ENCODE peak calls at places on chromosomes 11 and 22, in nine cellular contexts. P is stomach; U is OCI-LY7; H is Panc1; D is IMR-90; J is brain microvascular endothelial cell; F is CD4-positive, alpha-beta T cell; T is astrocyte; A is heart left ventricle. Y is an unnamed sample.

GRCh38 chr22:40251106-40251505 is 73.4 kb downstream of the TNRC6B start:
- DNase-seq in P (no peak), U (no peak), H (no peak), D (no peak), J (no peak), F (no peak), T (peak; percentile 47), A (no peak), Y (no peak)

GRCh38 chr22:22109693-22110466 is 127.3 kb upstream of the TOP3B start:
- DNase-seq in P (no peak), U (peak; percentile 52), H (no peak), D (no peak), J (no peak), F (no peak), T (no peak), A (no peak), Y (no peak)

GRCh38 chr22:49214976-49215375 is 612.7 kb downstream of the BRD1 start:
- DNase-seq in P (peak; percentile 11), U (no peak), H (no peak), D (no peak), J (no peak), F (no peak), T (no peak), A (peak; percentile 24), Y (no peak)

GRCh38 chr11:7668911-7669310 is 4.4 kb downstream of the CYB5R2 start:
- DNase-seq in P (no peak), U (no peak), H (no peak), D (no peak), J (no peak), F (no peak), T (no peak), A (no peak), Y (no peak)

GRCh38 chr22:42418811-42419243 is 13.4 kb downstream of the NFAM1 start:
- DNase-seq in P (no peak), U (no peak), H (no peak), D (no peak), J (no peak), F (no peak), T (no peak), A (no peak), Y (no peak)

GRCh38 chr22:46053563-46054090 is 76.7 kb upstream of the WNT7B start:
- DNase-seq in P (peak; percentile 84), U (peak; percentile 56), H (no peak), D (peak; percentile 38), J (no peak), F (peak; percentile 53), T (peak; percentile 32), A (peak; percentile 91), Y (peak; percentile 79)

GRCh38 chr22:21000215-21000986 is 1.5 kb downstream of the THAP7 start:
- DNase-seq in P (no peak), U (no peak), H (no peak), D (no peak), J (no peak), F (no peak), T (no peak), A (no peak), Y (no peak)

GRCh38 chr11:48034926-48035876 is 54.8 kb downstream of the PTPRJ start:
- DNase-seq in P (peak; percentile 40), U (no peak), H (no peak), D (no peak), J (no peak), F (no peak), T (no peak), A (no peak), Y (no peak)

GRCh38 chr22:21690401-21690801 is 24.6 kb downstream of the PPIL2 start:
- DNase-seq in P (no peak), U (no peak), H (no peak), D (no peak), J (no peak), F (no peak), T (no peak), A (no peak), Y (no peak)

GRCh38 chr11:118060879-118061278 is 16.0 kb upstream of the TMPRSS4 start:
- DNase-seq in P (no peak), U (no peak), H (no peak), D (no peak), J (no peak), F (no peak), T (no peak), A (no peak), Y (no peak)

GRCh38 chr11:72195921-72196320 is 4.0 kb downstream of the FOLR1 start:
- DNase-seq in P (no peak), U (no peak), H (no peak), D (no peak), J (no peak), F (no peak), T (no peak), A (no peak), Y (no peak)

DNA sequence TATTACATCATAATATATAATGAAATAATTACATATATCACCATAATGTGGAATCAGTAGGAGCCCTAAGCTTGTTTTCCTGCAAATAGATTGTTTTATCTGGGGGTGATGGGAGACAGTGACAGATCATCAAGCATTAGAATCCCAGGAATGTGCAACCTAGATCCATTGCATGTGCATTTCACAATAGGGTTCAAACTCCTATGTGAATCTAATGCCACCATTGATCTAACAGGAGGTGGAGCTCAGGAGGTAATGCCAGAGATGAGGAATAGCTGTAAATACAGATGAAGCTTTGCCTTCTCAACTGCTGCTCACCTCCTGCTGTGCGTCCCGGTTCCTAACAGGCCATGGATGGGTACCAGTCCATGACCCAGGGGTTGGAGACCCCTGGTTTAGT is 63.8 kb upstream of the CHORDC1 start:
- DNase-seq in P (no peak), U (no peak), H (no peak), D (no peak), J (no peak), F (no peak), T (no peak), A (peak; percentile 18), Y (no peak)
- H3K27ac ChIP-seq in P (no peak overlapping the region), U (no peak overlapping the region), H (no peak overlapping the region), D (no peak overlapping the region), J (no peak overlapping the region), F (no peak overlapping the region), T (no peak overlapping the region), A (no peak overlapping the region), Y (no peak overlapping the region)

DNA sequence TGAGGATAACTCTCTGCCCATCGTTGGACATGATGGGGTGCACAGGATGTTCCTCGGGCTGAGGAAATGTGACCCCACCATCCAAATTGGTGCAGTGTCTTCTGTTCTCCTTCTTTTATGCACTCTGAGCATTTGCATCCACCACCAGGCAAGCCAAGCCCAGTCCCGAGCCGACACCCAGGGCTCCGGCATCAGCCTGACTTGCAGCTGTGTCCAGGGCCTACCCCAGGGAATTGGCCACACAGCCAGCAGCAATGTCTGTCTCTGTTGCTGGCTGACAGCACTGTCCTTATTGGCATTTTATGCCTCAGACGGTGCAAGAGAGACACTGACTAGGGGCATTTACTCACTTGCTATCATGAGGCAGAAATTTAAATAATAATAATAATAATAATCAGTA is 25.4 kb upstream of the CPT1A start:
- DNase-seq in P (no peak), U (no peak), H (no peak), D (no peak), J (no peak), F (no peak), T (no peak), A (no peak), Y (no peak)
- TF ChIP-seq CTCF in P (no peak), U (no peak), H (no peak), D (no peak), J (no peak), F (no peak), T (no peak), A (no peak), Y (no peak)

GRCh38 chr11:57785072-57785471 is 23.5 kb downstream of the CTNND1 start:
- DNase-seq in P (no peak), U (no peak), H (no peak), D (no peak), J (no peak), F (no peak), T (no peak), A (no peak), Y (no peak)
- H3K27ac ChIP-seq in P (peak overlapping the region; percentile 88), U (no peak overlapping the region), H (no peak overlapping the region), D (no peak overlapping the region), J (no peak overlapping the region), F (no peak overlapping the region), T (no peak overlapping the region), A (no peak overlapping the region), Y (peak overlapping the region; percentile 39)

GRCh38 chr22:27775698-27776409 is 25.7 kb downstream of the MN1 start:
- DNase-seq in P (no peak), U (no peak), H (no peak), D (no peak), J (no peak), F (no peak), T (no peak), A (no peak), Y (no peak)

GRCh38 chr22:27773236-27773550 is 28.4 kb downstream of the MN1 start:
- DNase-seq in P (no peak), U (no peak), H (no peak), D (no peak), J (no peak), F (no peak), T (no peak), A (no peak), Y (no peak)

GRCh38 chr22:27772370-27773235 is 29.0 kb downstream of the MN1 start:
- DNase-seq in P (no peak), U (no peak), H (no peak), D (no peak), J (no peak), F (no peak), T (no peak), A (no peak), Y (no peak)

GRCh38 chr22:27775087-27775697 is 26.4 kb downstream of the MN1 start:
- DNase-seq in P (no peak), U (no peak), H (no peak), D (peak; percentile 7), J (peak; percentile 37), F (no peak), T (peak; percentile 83), A (no peak), Y (no peak)

DNA sequence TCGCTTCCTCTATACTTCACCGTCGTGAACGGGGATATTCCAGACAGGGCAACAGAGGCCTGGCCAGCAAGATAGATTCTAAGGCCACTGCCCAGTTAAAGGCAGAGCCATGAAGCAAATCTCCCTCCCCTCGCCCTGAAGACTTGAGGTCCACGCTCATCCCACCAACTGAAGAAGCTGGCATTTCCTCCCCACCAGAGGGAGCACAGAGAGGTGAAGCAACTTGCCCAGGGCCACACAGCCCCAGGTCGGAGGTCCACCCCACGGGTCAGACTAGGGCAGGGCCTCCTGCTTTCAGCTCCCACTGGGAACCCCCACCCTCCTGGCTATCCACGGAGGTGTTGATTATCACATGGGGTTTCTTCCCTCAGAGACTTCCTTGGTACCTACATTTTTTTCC is 27.4 kb downstream of the MN1 start:
- DNase-seq in P (no peak), U (no peak), H (no peak), D (no peak), J (no peak), F (no peak), T (no peak), A (no peak), Y (no peak)
- TF ChIP-seq CTCF in P (no peak), U (no peak), H (no peak), D (no peak), J (no peak), F (no peak), T (no peak), A (no peak), Y (no peak)

Y was measured in RWPE1.